ENCODE peak calls at places on chromosomes 4 and X, in four cellular contexts. F is IMR-90, Q is mesendoderm, W is H1. K is an unnamed sample.

GRCh38 chr4:2142630-2143427 is 83.7 kb downstream of the NAT8L start:
- DNase-seq in F (no peak), Q (no peak), W (no peak), K (no peak)

GRCh38 chr4:171880136-171880535 is 66.9 kb downstream of the GALNTL6 start:
- DNase-seq in F (peak; percentile 0), Q (peak; percentile 46), W (no peak), K (no peak)

GRCh38 chrX:71532078-71532752 is 689 bp upstream of the OGT start:
- DNase-seq in F (peak; percentile 66), Q (no peak), W (no peak), K (no peak)

GRCh38 chr4:181006509-181007290 is 1236.5 kb upstream of the TENM3 start:
- DNase-seq in F (no peak), Q (no peak), W (no peak), K (no peak)

GRCh38 chr4:58063761-58064160 is 953.6 kb upstream of the IGFBP7 start:
- DNase-seq in F (no peak), Q (no peak), W (no peak), K (no peak)

GRCh38 chrX:13283512-13283911 is 36.3 kb downstream of the ATXN3L start:
- DNase-seq in F (no peak), Q (peak; percentile 66), W (no peak), K (peak; percentile 64)

GRCh38 chrX:115233497-115234219 is at the start of gene LRCH2:
- DNase-seq in F (peak; percentile 41), Q (peak; percentile 30), W (peak; percentile 55), K (peak; percentile 69)

GRCh38 chrX:39550795-39551361 is 546.9 kb downstream of the BCOR start:
- DNase-seq in F (no peak), Q (peak; percentile 53), W (no peak), K (no peak)

GRCh38 chr4:4491396-4491893 is 50.4 kb downstream of the STX18 start:
- DNase-seq in F (no peak), Q (no peak), W (no peak), K (no peak)

GRCh38 chr4:77776182-77777134 is 42.7 kb downstream of the CNOT6L start:
- DNase-seq in F (peak; percentile 58), Q (no peak), W (no peak), K (no peak)

GRCh38 chr4:149166365-149166764 is 649.3 kb downstream of the IQCM start:
- DNase-seq in F (no peak), Q (no peak), W (no peak), K (no peak)

GRCh38 chr4:91448668-91449330 is 855.0 kb upstream of the GRID2 start:
- DNase-seq in F (no peak), Q (peak; percentile 51), W (no peak), K (no peak)

GRCh38 chr4:155761916-155762315 is 3.1 kb downstream of the GUCY1B1 start:
- DNase-seq in F (no peak), Q (peak; percentile 43), W (no peak), K (no peak)

GRCh38 chrX:16712825-16713155 is 321 bp upstream of the CTPS2 start:
- DNase-seq in F (no peak), Q (peak; percentile 47), W (no peak), K (no peak)

GRCh38 chr4:168796362-168797106 is 213.5 kb downstream of the CBR4 start:
- DNase-seq in F (peak; percentile 88), Q (no peak), W (no peak), K (no peak)

GRCh38 chrX:153499876-153500275 is 5.1 kb downstream of the BGN start:
- DNase-seq in F (no peak), Q (no peak), W (no peak), K (no peak)

GRCh38 chr4:177047070-177047850 is 254.5 kb upstream of the VEGFC start:
- DNase-seq in F (peak; percentile 81), Q (peak; percentile 66), W (peak; percentile 72), K (peak; percentile 55)

GRCh38 chr4:126939401-126939800 is 693.4 kb upstream of the INTU start:
- DNase-seq in F (peak; percentile 78), Q (no peak), W (no peak), K (no peak)

GRCh38 chr4:16582526-16582925 is 315.9 kb downstream of the LDB2 start:
- DNase-seq in F (no peak), Q (peak; percentile 78), W (peak; percentile 78), K (peak; percentile 72)

GRCh38 chr4:90515191-90515590 is 388.0 kb downstream of the CCSER1 start:
- DNase-seq in F (no peak), Q (no peak), W (no peak), K (no peak)

GRCh38 chr4:83387922-83388676 is 53.5 kb upstream of the HPSE start:
- DNase-seq in F (no peak), Q (peak; percentile 34), W (no peak), K (no peak)

GRCh38 chrX:77918568-77918967 is 8.1 kb downstream of the ATP7A start:
- DNase-seq in F (peak; percentile 15), Q (no peak), W (no peak), K (no peak)

GRCh38 chrX:113929004-113929403 is 654.9 kb upstream of the HTR2C start:
- DNase-seq in F (peak; percentile 10), Q (peak; percentile 92), W (peak; percentile 46), K (peak; percentile 89)

GRCh38 chr4:146369446-146369845 is 152.3 kb downstream of the SLC10A7 start:
- DNase-seq in F (no peak), Q (no peak), W (no peak), K (no peak)

GRCh38 chr4:183426507-183426906 is 17.9 kb upstream of the CDKN2AIP start:
- DNase-seq in F (no peak), Q (no peak), W (no peak), K (peak; percentile 4)

GRCh38 chr4:185020293-185020808 is 2.1 kb downstream of the HELT start:
- DNase-seq in F (no peak), Q (peak; percentile 61), W (peak; percentile 83), K (peak; percentile 67)

GRCh38 chr4:4780634-4781287 is 78.7 kb upstream of the MSX1 start:
- DNase-seq in F (peak; percentile 88), Q (no peak), W (no peak), K (no peak)

GRCh38 chr4:153290134-153290533 is 54.4 kb upstream of the MND1 start:
- DNase-seq in F (no peak), Q (no peak), W (no peak), K (no peak)

GRCh38 chr4:163395758-163396157 is 52.1 kb downstream of the NPY5R start:
- DNase-seq in F (no peak), Q (no peak), W (no peak), K (no peak)

GRCh38 chr4:168574581-168575295 is 77.9 kb downstream of the PALLD start:
- DNase-seq in F (peak; percentile 57), Q (no peak), W (no peak), K (no peak)

GRCh38 chr4:152118108-152118507 is 357.3 kb upstream of the GATB start:
- DNase-seq in F (no peak), Q (no peak), W (no peak), K (no peak)

GRCh38 chrX:78019586-78020483 is 50.4 kb upstream of the PGAM4 start:
- DNase-seq in F (no peak), Q (no peak), W (no peak), K (no peak)

GRCh38 chrX:7205037-7205577 is 57.2 kb upstream of the PUDP start:
- DNase-seq in F (no peak), Q (no peak), W (no peak), K (no peak)
- H4K5ac ChIP-seq in F (no peak overlapping the region), Q (no peak overlapping the region), W (no peak overlapping the region), K (no peak overlapping the region)

DNA sequence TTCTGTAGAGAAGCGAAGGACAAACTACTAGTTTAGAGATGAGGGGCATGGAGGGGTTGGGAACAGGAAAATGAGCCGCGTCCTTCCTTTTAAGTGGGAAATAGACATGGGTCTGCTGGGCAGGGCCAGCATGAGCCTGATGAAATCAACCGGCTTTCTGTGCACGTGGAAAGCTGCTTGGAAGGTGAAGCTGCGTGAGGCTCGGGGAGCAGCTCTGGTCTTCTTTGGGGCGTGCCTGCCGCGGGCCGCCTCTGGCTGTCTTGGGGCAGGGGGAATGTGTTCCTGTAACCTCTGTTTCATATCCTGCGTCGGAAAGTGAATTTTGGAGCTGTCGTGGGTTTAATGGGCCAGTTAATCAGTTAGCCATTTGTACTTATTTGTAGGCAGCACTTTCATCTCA is 70.7 kb upstream of the HGFAC start:
- DNase-seq in F (no peak), Q (peak; percentile 57), W (no peak), K (no peak)
- H4K5ac ChIP-seq in F (no peak overlapping the region), Q (no peak overlapping the region), W (no peak overlapping the region), K (no peak overlapping the region)

DNA sequence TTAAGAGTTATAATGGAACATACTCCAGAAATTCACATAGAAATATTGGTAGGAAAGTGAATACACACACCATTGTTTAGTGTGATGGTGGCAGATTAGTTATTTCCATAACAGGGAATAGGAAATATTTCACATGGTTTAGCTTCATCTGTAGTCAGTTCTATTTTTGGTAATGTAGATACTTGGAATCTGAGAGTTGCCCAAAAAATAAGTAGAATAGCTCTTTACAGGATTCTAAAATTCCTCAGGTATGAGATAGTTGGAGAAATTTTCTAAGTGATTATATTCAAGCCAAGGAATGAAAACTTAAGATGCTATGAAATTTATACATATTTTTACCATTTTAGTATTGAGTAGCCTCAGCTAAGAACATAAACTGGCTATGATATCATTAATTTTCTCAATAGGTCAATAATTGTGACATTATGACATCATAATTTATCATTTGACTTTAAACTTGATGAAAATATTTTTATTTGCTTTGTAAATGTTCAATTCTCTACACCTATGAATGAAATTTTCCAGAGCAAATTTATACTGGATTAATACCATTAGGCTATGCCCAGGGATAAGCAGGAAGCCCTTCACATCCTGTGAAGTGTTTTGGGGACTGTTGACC is 35.8 kb downstream of the CPEB2 start:
- DNase-seq in F (peak; percentile 22), Q (no peak), W (no peak), K (no peak)
- H4K5ac ChIP-seq in F (no peak overlapping the region), Q (no peak overlapping the region), W (no peak overlapping the region), K (no peak overlapping the region)

GRCh38 chrX:46263494-46263893 is 281.7 kb downstream of the ZNF674 start:
- DNase-seq in F (no peak), Q (no peak), W (no peak), K (no peak)
- H4K5ac ChIP-seq in F (no peak overlapping the region), Q (no peak overlapping the region), W (no peak overlapping the region), K (no peak overlapping the region)

GRCh38 chr4:25879587-25879986 is 16.8 kb upstream of the SEL1L3 start:
- DNase-seq in F (no peak), Q (peak; percentile 22), W (no peak), K (no peak)

GRCh38 chr4:25882226-25882625 is 19.4 kb upstream of the SEL1L3 start:
- DNase-seq in F (no peak), Q (no peak), W (no peak), K (no peak)

GRCh38 chr4:25879091-25879584 is 16.4 kb upstream of the SEL1L3 start:
- DNase-seq in F (no peak), Q (no peak), W (no peak), K (no peak)

GRCh38 chr4:25879991-25880641 is 17.3 kb upstream of the SEL1L3 start:
- DNase-seq in F (peak; percentile 24), Q (no peak), W (no peak), K (no peak)

GRCh38 chr4:25881187-25881586 is 18.4 kb upstream of the SEL1L3 start:
- DNase-seq in F (no peak), Q (no peak), W (no peak), K (no peak)
- H4K5ac ChIP-seq in F (no peak overlapping the region), Q (no peak overlapping the region), W (no peak overlapping the region), K (no peak overlapping the region)

GRCh38 chr4:98482847-98483806 is 175.3 kb downstream of the TSPAN5 start:
- DNase-seq in F (peak; percentile 68), Q (no peak), W (no peak), K (no peak)

GRCh38 chr4:98484031-98484430 is 174.4 kb downstream of the TSPAN5 start:
- DNase-seq in F (no peak), Q (no peak), W (no peak), K (no peak)

GRCh38 chr4:98482503-98482846 is 175.9 kb downstream of the TSPAN5 start:
- DNase-seq in F (no peak), Q (no peak), W (no peak), K (no peak)

GRCh38 chr4:98480535-98480934 is 177.9 kb downstream of the TSPAN5 start:
- DNase-seq in F (no peak), Q (no peak), W (no peak), K (no peak)

GRCh38 chr4:98481167-98481566 is 177.2 kb downstream of the TSPAN5 start:
- DNase-seq in F (no peak), Q (no peak), W (no peak), K (no peak)
- H4K5ac ChIP-seq in F (no peak overlapping the region), Q (no peak overlapping the region), W (no peak overlapping the region), K (no peak overlapping the region)